ENCODE peak calls at places on chromosomes 1 and 21, in seven cellular contexts. Z is cardiac muscle cell, A is body of pancreas, O is hepatocyte, V is esophagus muscularis mucosa, U is heart left ventricle, W is tibial artery. I is an unnamed sample.

GRCh38 chr1:33515607-33516006 is 43.2 kb downstream of the ZSCAN20 start:
- DNase-seq in U (peak; percentile 67), A (no peak), Z (no peak), O (no peak), V (no peak), W (no peak), I (no peak)

GRCh38 chr21:43968410-43969114 is 43.5 kb upstream of the TRAPPC10 start:
- DNase-seq in O (no peak), A (no peak), W (no peak), U (no peak), V (no peak), Z (no peak), I (no peak)

GRCh38 chr1:156623946-156624813 is 5.0 kb downstream of the HAPLN2 start:
- DNase-seq in W (peak; percentile 76), A (peak; percentile 53), U (peak; percentile 77), O (peak; percentile 75), V (no peak), Z (peak; percentile 84), I (no peak)

GRCh38 chr1:186834405-186834958 is 5.7 kb downstream of the PLA2G4A start:
- DNase-seq in Z (no peak), U (no peak), A (no peak), W (no peak), O (no peak), V (no peak), I (no peak)

GRCh38 chr1:11881749-11882441 is 23.1 kb upstream of the NPPB start:
- DNase-seq in V (no peak), W (no peak), O (no peak), A (no peak), Z (no peak), U (no peak), I (no peak)

GRCh38 chr21:45554477-45555175 is 12.4 kb upstream of the SLC19A1 start:
- DNase-seq in V (no peak), U (peak; percentile 93), W (peak; percentile 90), Z (peak; percentile 83), O (peak; percentile 88), A (peak; percentile 84), I (peak; percentile 76)

GRCh38 chr1:39076127-39076798 is 50.1 kb downstream of the NDUFS5 start:
- DNase-seq in A (peak; percentile 88), Z (no peak), V (no peak), O (peak; percentile 44), U (peak; percentile 83), W (peak; percentile 89), I (no peak)

GRCh38 chr1:108817016-108817415 is 39.9 kb downstream of the AKNAD1 start:
- DNase-seq in A (peak; percentile 19), V (no peak), Z (no peak), U (no peak), W (no peak), O (no peak), I (no peak)

GRCh38 chr1:184499626-184500025 is 112.8 kb downstream of the C1orf21 start:
- DNase-seq in Z (no peak), A (no peak), U (no peak), O (no peak), V (no peak), W (no peak), I (no peak)

GRCh38 chr1:6475381-6476133 is 9.6 kb upstream of the TNFRSF25 start:
- DNase-seq in O (peak; percentile 74), V (no peak), W (no peak), U (peak; percentile 82), A (peak; percentile 79), Z (peak; percentile 66), I (peak; percentile 73)

GRCh38 chr1:159821171-159821867 is 5.4 kb upstream of the SLAMF8 start:
- DNase-seq in V (no peak), W (no peak), Z (no peak), O (no peak), U (no peak), A (no peak), I (no peak)

GRCh38 chr1:196861429-196861828 is 26.4 kb upstream of the CFHR4 start:
- DNase-seq in U (no peak), A (no peak), O (no peak), Z (no peak), W (no peak), V (no peak), I (no peak)

GRCh38 chr1:159800177-159800935 is 1.8 kb upstream of the FCRL6 start:
- DNase-seq in U (no peak), W (no peak), A (no peak), Z (no peak), O (no peak), V (no peak), I (no peak)

GRCh38 chr1:53765656-53766055 is 26.7 kb upstream of the GLIS1 start:
- DNase-seq in A (no peak), U (no peak), Z (no peak), O (no peak), V (no peak), W (no peak), I (no peak)

GRCh38 chr21:38386967-38387366 is 111.3 kb downstream of the ERG start:
- DNase-seq in Z (no peak), U (no peak), V (peak; percentile 47), O (peak; percentile 24), W (no peak), A (no peak), I (no peak)

GRCh38 chr1:204102029-204102611 is 29.2 kb downstream of the SOX13 start:
- DNase-seq in Z (no peak), U (peak; percentile 60), O (no peak), V (no peak), A (no peak), W (no peak), I (no peak)

GRCh38 chr21:27795418-27795817 is 828.5 kb upstream of the ADAMTS5 start:
- DNase-seq in O (no peak), A (no peak), Z (no peak), U (no peak), V (no peak), W (no peak), I (no peak)

GRCh38 chr1:110053557-110054428 is 16.7 kb downstream of the ALX3 start:
- DNase-seq in U (peak; percentile 78), A (peak; percentile 82), Z (peak; percentile 65), O (peak; percentile 67), W (no peak), V (no peak), I (peak; percentile 36)

GRCh38 chr1:184504012-184504694 is 117.3 kb downstream of the C1orf21 start:
- DNase-seq in A (no peak), V (no peak), Z (no peak), W (no peak), O (no peak), U (no peak), I (no peak)

GRCh38 chr1:1197551-1198422 is 8.6 kb downstream of the TNFRSF18 start:
- DNase-seq in Z (no peak), O (no peak), V (no peak), U (peak; percentile 54), W (no peak), A (no peak), I (no peak)

DNA sequence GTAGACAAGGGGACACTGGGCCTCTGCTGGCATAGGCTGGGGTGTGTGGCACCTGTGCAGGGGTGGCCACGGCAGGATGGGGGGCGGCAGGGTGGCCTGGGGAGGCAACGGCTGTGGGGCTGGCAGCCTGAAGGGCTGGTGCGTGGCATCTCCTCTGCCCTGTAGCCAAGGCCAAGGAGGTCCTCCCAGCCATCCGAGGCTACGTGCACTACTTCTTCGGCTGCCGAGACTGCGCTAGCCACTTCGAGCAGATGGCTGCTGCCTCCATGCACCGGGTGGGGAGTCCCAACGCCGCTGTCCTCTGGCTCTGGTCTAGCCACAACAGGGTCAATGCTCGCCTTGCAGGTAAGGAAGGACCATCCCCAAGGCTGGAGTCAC is 36.0 kb upstream of the LHX4 start:
- DNase-seq in O (no peak), W (no peak), A (no peak), U (peak; percentile 59), Z (no peak), V (no peak), I (no peak)
- H3K36me3 ChIP-seq in O (no peaks in the 10 kb centered on the region), W (peaks cover 56% of the 10 kb centered on the region), A (no peaks in the 10 kb centered on the region), U (peaks cover 73% of the 10 kb centered on the region), Z (peaks cover 5% of the 10 kb centered on the region), V (peaks cover 29% of the 10 kb centered on the region), I (peaks cover 28% of the 10 kb centered on the region)

GRCh38 chr1:211680752-211681327 is 5.4 kb upstream of the NEK2 start:
- DNase-seq in O (peak; percentile 93), V (no peak), U (peak; percentile 74), A (peak; percentile 80), W (no peak), Z (peak; percentile 81), I (peak; percentile 57)

GRCh38 chr1:211675230-211676105 is at the start of gene NEK2:
- DNase-seq in V (peak; percentile 95), U (peak; percentile 92), W (peak; percentile 86), Z (peak; percentile 97), A (peak; percentile 97), O (peak; percentile 95), I (peak; percentile 71)

GRCh38 chr1:211677659-211678058 is 2.2 kb upstream of the NEK2 start:
- DNase-seq in V (no peak), W (no peak), A (no peak), U (no peak), O (no peak), Z (no peak), I (no peak)

GRCh38 chr1:211676106-211676583 is 724 bp upstream of the NEK2 start:
- DNase-seq in W (no peak), U (no peak), A (no peak), V (no peak), O (no peak), Z (no peak), I (no peak)
- H3K4me1 ChIP-seq in W (peaks cover 7% of the 10 kb centered on the region), U (peaks cover 16% of the 10 kb centered on the region), A (peaks cover 12% of the 10 kb centered on the region), V (peaks cover 16% of the 10 kb centered on the region), O (peaks cover 8% of the 10 kb centered on the region), Z (peaks cover 6% of the 10 kb centered on the region), I (peaks cover 5% of the 10 kb centered on the region)

GRCh38 chr1:42335809-42336518 is 929 bp upstream of the FOXJ3 start:
- DNase-seq in O (peak; percentile 70), V (no peak), U (no peak), A (peak; percentile 34), W (no peak), Z (no peak), I (no peak)
- H3K27ac ChIP-seq in O (peak overlapping the region; percentile 98), V (peak overlapping the region; percentile 97), U (peak overlapping the region; percentile 97), A (peak overlapping the region; percentile 96), W (peak overlapping the region; percentile 90), Z (peak overlapping the region; percentile 92), I (peak overlapping the region; percentile 93)

GRCh38 chr1:236854602-236854978 is 59.5 kb downstream of the MTR start:
- DNase-seq in U (no peak), W (no peak), Z (no peak), V (no peak), O (no peak), A (no peak), I (no peak)

GRCh38 chr1:236850580-236850979 is 55.5 kb downstream of the MTR start:
- DNase-seq in W (no peak), O (no peak), Z (no peak), U (no peak), A (no peak), V (no peak), I (no peak)

GRCh38 chr1:236850077-236850476 is 55.0 kb downstream of the MTR start:
- DNase-seq in Z (no peak), O (no peak), U (no peak), W (no peak), A (no peak), V (no peak), I (no peak)

GRCh38 chr1:236853916-236854601 is 59.0 kb downstream of the MTR start:
- DNase-seq in U (no peak), Z (no peak), O (no peak), V (no peak), A (no peak), W (no peak), I (no peak)

DNA sequence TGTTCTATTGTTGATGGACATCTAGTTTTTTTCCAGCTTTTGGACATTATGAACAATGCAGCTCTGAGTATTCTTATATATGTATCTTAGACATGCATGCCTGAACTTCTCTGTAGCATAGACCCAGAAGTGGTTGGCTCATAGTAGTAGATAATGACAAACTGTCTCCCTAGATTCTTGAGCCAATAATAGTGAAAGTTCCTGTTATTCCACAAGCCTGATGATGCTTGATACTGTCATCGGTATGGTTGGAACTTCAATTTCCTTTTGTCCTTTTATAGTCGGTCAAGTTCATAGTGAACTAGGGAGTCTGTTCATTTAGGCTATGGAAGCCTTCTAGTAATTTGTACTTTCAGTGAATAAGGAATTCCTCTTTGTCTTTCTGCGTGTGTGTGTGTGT is 56.8 kb downstream of the MTR start:
- DNase-seq in U (no peak), A (no peak), Z (no peak), V (no peak), O (no peak), W (no peak), I (no peak)
- H3K36me3 ChIP-seq in U (peaks cover 88% of the 10 kb centered on the region), A (no peaks in the 10 kb centered on the region), Z (peaks cover 48% of the 10 kb centered on the region), V (peaks cover 9% of the 10 kb centered on the region), O (no peaks in the 10 kb centered on the region), W (peaks cover 36% of the 10 kb centered on the region), I (peaks cover 47% of the 10 kb centered on the region)